ENCODE peak calls at places on chromosomes 1 and 21, in five cellular contexts. M is CD8-positive, alpha-beta memory T cell; V is OCI-LY7; N is kidney tubule cell; X is bronchial epithelial cell. T is an unnamed sample.

GRCh38 chr1:36994863-36995262 is 39.5 kb downstream of the GRIK3 start:
- DNase-seq in M (no peak), V (no peak), N (no peak), X (no peak), T (no peak)

GRCh38 chr1:12527564-12527963 is 90.4 kb downstream of the DHRS3 start:
- DNase-seq in M (no peak), V (no peak), N (peak), X (no peak), T (no peak)

GRCh38 chr1:38009088-38009840 is 3.3 kb upstream of the UTP11 start:
- DNase-seq in M (peak), V (no peak), N (peak), X (peak), T (peak)

GRCh38 chr1:109279615-109280278 is 3.2 kb downstream of the PSRC1 start:
- DNase-seq in M (no peak), V (no peak), N (peak), X (no peak), T (no peak)

GRCh38 chr1:32695098-32695904 is 7.3 kb downstream of the SYNC start:
- DNase-seq in M (no peak), V (no peak), N (peak), X (no peak), T (peak)

GRCh38 chr1:30229960-30230359 is 493.4 kb downstream of the MATN1 start:
- DNase-seq in M (no peak), V (no peak), N (no peak), X (no peak), T (no peak)

GRCh38 chr21:22263890-22264289 is 1265.7 kb downstream of the NCAM2 start:
- DNase-seq in M (no peak), V (no peak), N (no peak), X (no peak), T (no peak)

GRCh38 chr1:24735156-24735618 is 10.1 kb upstream of the CLIC4 start:
- DNase-seq in M (no peak), V (no peak), N (no peak), X (no peak), T (no peak)

T was measured in fibroblast of the aortic adventitia.